ENCODE peak calls at places on chromosomes 11 and 22, in five cellular contexts. One of them, this sample, is unnamed.
A peak's percentile ranks its signal among the peaks of the same experiment; 100 is the strongest.

GRCh38 chr11:18936002-18936673 is 3.1 kb downstream of the MRGPRX1 start:
- DNase-seq in omental fat pad: no peak
- DNase-seq in Calu3: no peak
- DNase-seq in body of pancreas: no peak
- DNase-seq in T-cell: no peak
- DNase-seq in this sample: no peak

GRCh38 chr11:50192743-50193142 is 160.1 kb downstream of the OR4C45 start:
- DNase-seq in Calu3: no peak
- DNase-seq in T-cell: no peak
- DNase-seq in body of pancreas: no peak
- DNase-seq in omental fat pad: no peak
- DNase-seq in this sample: no peak

GRCh38 chr11:40203606-40204005 is 1255.8 kb downstream of the LRRC4C start:
- DNase-seq in body of pancreas: no peak
- DNase-seq in Calu3: no peak
- DNase-seq in T-cell: no peak
- DNase-seq in omental fat pad: no peak
- DNase-seq in this sample: no peak

GRCh38 chr22:45576730-45577464 is 74.2 kb downstream of the FBLN1 start:
- DNase-seq in body of pancreas: no peak
- DNase-seq in T-cell: no peak
- DNase-seq in Calu3: no peak
- DNase-seq in omental fat pad: no peak
- DNase-seq in this sample: no peak

GRCh38 chr22:41445171-41446056 is 1.2 kb downstream of the TOB2 start:
- DNase-seq in omental fat pad: no peak
- DNase-seq in T-cell: no peak
- DNase-seq in body of pancreas: peak; percentile 33
- DNase-seq in Calu3: no peak
- DNase-seq in this sample: peak; percentile 38

GRCh38 chr11:44574620-44575287 is 9.3 kb downstream of the CD82 start:
- DNase-seq in T-cell: no peak
- DNase-seq in body of pancreas: no peak
- DNase-seq in Calu3: peak; percentile 27
- DNase-seq in omental fat pad: no peak
- DNase-seq in this sample: peak; percentile 72

GRCh38 chr11:110374921-110375320 is 54.8 kb upstream of the FDX1 start:
- DNase-seq in Calu3: no peak
- DNase-seq in body of pancreas: no peak
- DNase-seq in T-cell: no peak
- DNase-seq in omental fat pad: no peak
- DNase-seq in this sample: peak; percentile 59

GRCh38 chr11:125273519-125274000 is 109.0 kb downstream of the PKNOX2 start:
- DNase-seq in omental fat pad: no peak
- DNase-seq in T-cell: no peak
- DNase-seq in body of pancreas: no peak
- DNase-seq in Calu3: no peak
- DNase-seq in this sample: no peak

GRCh38 chr11:130323452-130324448 is 9.0 kb upstream of the ZBTB44 start:
- DNase-seq in omental fat pad: no peak
- DNase-seq in T-cell: no peak
- DNase-seq in body of pancreas: no peak
- DNase-seq in Calu3: no peak
- DNase-seq in this sample: no peak

GRCh38 chr22:39252461-39253391 is 7.9 kb upstream of the PDGFB start:
- DNase-seq in T-cell: no peak
- DNase-seq in Calu3: no peak
- DNase-seq in omental fat pad: no peak
- DNase-seq in body of pancreas: no peak
- DNase-seq in this sample: no peak

GRCh38 chr11:10605941-10606381 is 37.5 kb upstream of the LYVE1 start:
- DNase-seq in Calu3: no peak
- DNase-seq in body of pancreas: no peak
- DNase-seq in T-cell: no peak
- DNase-seq in omental fat pad: no peak
- DNase-seq in this sample: no peak

GRCh38 chr11:116731821-116732739 is 40.7 kb downstream of the BUD13 start:
- DNase-seq in Calu3: no peak
- DNase-seq in body of pancreas: no peak
- DNase-seq in omental fat pad: no peak
- DNase-seq in T-cell: no peak
- DNase-seq in this sample: no peak

GRCh38 chr11:72146625-72147024 is 11.1 kb downstream of the FOLR3 start:
- DNase-seq in Calu3: no peak
- DNase-seq in omental fat pad: no peak
- DNase-seq in T-cell: no peak
- DNase-seq in body of pancreas: no peak
- DNase-seq in this sample: no peak

GRCh38 chr11:94656968-94657367 is 89.8 kb downstream of the PIWIL4 start:
- DNase-seq in T-cell: no peak
- DNase-seq in omental fat pad: no peak
- DNase-seq in body of pancreas: no peak
- DNase-seq in Calu3: no peak
- DNase-seq in this sample: no peak

GRCh38 chr11:11973361-11973800 is 35.0 kb downstream of the DKK3 start:
- DNase-seq in T-cell: no peak
- DNase-seq in body of pancreas: peak; percentile 36
- DNase-seq in omental fat pad: no peak
- DNase-seq in Calu3: no peak
- DNase-seq in this sample: no peak

GRCh38 chr11:40118780-40119179 is 1340.7 kb downstream of the LRRC4C start:
- DNase-seq in body of pancreas: no peak
- DNase-seq in omental fat pad: no peak
- DNase-seq in T-cell: no peak
- DNase-seq in Calu3: no peak
- DNase-seq in this sample: no peak

GRCh38 chr11:93468286-93468685 is 74.9 kb downstream of the SMCO4 start:
- DNase-seq in Calu3: no peak
- DNase-seq in omental fat pad: no peak
- DNase-seq in body of pancreas: no peak
- DNase-seq in T-cell: no peak
- DNase-seq in this sample: no peak

GRCh38 chr11:6611092-6612007 is 666 bp downstream of the TAF10 start:
- DNase-seq in omental fat pad: peak; percentile 22
- DNase-seq in Calu3: no peak
- DNase-seq in T-cell: no peak
- DNase-seq in body of pancreas: peak; percentile 39
- DNase-seq in this sample: peak; percentile 29

GRCh38 chr11:83006877-83007330 is 64.8 kb downstream of the RAB30 start:
- DNase-seq in body of pancreas: peak; percentile 55
- DNase-seq in T-cell: no peak
- DNase-seq in Calu3: no peak
- DNase-seq in omental fat pad: no peak
- DNase-seq in this sample: peak; percentile 76

GRCh38 chr11:119859684-119860083 is 130.7 kb upstream of the NECTIN1 start:
- DNase-seq in omental fat pad: no peak
- DNase-seq in T-cell: no peak
- DNase-seq in body of pancreas: no peak
- DNase-seq in Calu3: no peak
- DNase-seq in this sample: no peak

GRCh38 chr11:125918140-125918840 is 14.0 kb downstream of the DDX25 start:
- DNase-seq in T-cell: no peak
- DNase-seq in omental fat pad: no peak
- DNase-seq in Calu3: no peak
- DNase-seq in body of pancreas: no peak
- DNase-seq in this sample: no peak

GRCh38 chr11:101444851-101445250 is 139.0 kb downstream of the TRPC6 start:
- DNase-seq in omental fat pad: no peak
- DNase-seq in T-cell: no peak
- DNase-seq in body of pancreas: no peak
- DNase-seq in Calu3: no peak
- DNase-seq in this sample: no peak

GRCh38 chr11:13962562-13963168 is at the start of gene SPON1:
- DNase-seq in T-cell: peak; percentile 16
- DNase-seq in omental fat pad: no peak
- DNase-seq in Calu3: no peak
- DNase-seq in body of pancreas: peak; percentile 33
- DNase-seq in this sample: no peak

This sample was measured in GM12865.